ENCODE peak calls at places on chromosomes 1 and 21, in eight cellular contexts. Y is spleen, F is psoas muscle, M is endothelial cell, O is cardiac muscle cell, S is fibroblast of mammary gland, H is HFF-Myc, Q is WTC11. W is an unnamed sample.

GRCh38 chr1:28296401-28297220 is 32.2 kb upstream of the MED18 start:
- DNase-seq in Y (no peak), F (no peak), M (peak), O (peak), S (peak), H (peak), Q (peak), W (peak)

GRCh38 chr1:220485131-220485530 is 42.8 kb upstream of the MARK1 start:
- DNase-seq in Y (no peak), F (no peak), M (no peak), O (no peak), S (no peak), H (no peak), Q (no peak), W (no peak)

GRCh38 chr1:23980725-23981063 is 567 bp upstream of the SRSF10 start:
- DNase-seq in Y (peak), F (no peak), M (peak), O (no peak), S (peak), H (peak), Q (no peak), W (peak)

GRCh38 chr1:244599937-244600350 is 53.0 kb upstream of the DESI2 start:
- DNase-seq in Y (no peak), F (no peak), M (no peak), O (no peak), S (peak), H (peak), Q (no peak), W (peak)

GRCh38 chr1:9626201-9626608 is 25.3 kb upstream of the PIK3CD start:
- DNase-seq in Y (peak), F (no peak), M (no peak), O (no peak), S (no peak), H (no peak), Q (no peak), W (peak)

GRCh38 chr1:109502368-109502851 is 7.1 kb downstream of the AMIGO1 start:
- DNase-seq in Y (no peak), F (no peak), M (no peak), O (no peak), S (no peak), H (no peak), Q (no peak), W (no peak)

GRCh38 chr1:218674280-218674773 is 329.2 kb downstream of the TGFB2 start:
- DNase-seq in Y (no peak), F (no peak), M (peak), O (peak), S (peak), H (no peak), Q (peak), W (no peak)

GRCh38 chr1:177413982-177414654 is 243.4 kb downstream of the BRINP2 start:
- DNase-seq in Y (no peak), F (no peak), M (no peak), O (no peak), S (no peak), H (no peak), Q (no peak), W (no peak)

GRCh38 chr1:78359666-78360065 is 131.1 kb upstream of the PTGFR start:
- DNase-seq in Y (no peak), F (no peak), M (no peak), O (no peak), S (no peak), H (no peak), Q (no peak), W (no peak)

GRCh38 chr1:235881930-235882700 is 15.4 kb upstream of the LYST start:
- DNase-seq in Y (no peak), F (no peak), M (no peak), O (no peak), S (no peak), H (no peak), Q (no peak), W (no peak)

GRCh38 chr1:45512641-45513054 is 9.0 kb downstream of the PRDX1 start:
- DNase-seq in Y (no peak), F (peak), M (peak), O (peak), S (peak), H (peak), Q (peak), W (peak)

GRCh38 chr1:173628888-173629287 is 6.2 kb upstream of the TEX50 start:
- DNase-seq in Y (no peak), F (no peak), M (no peak), O (no peak), S (peak), H (no peak), Q (no peak), W (no peak)
- TF ChIP-seq CTCF in Y (no peak), F (no peak), M (no peak), O (peak), S (no peak), H (no peak), Q (no peak), W (no peak)

DNA sequence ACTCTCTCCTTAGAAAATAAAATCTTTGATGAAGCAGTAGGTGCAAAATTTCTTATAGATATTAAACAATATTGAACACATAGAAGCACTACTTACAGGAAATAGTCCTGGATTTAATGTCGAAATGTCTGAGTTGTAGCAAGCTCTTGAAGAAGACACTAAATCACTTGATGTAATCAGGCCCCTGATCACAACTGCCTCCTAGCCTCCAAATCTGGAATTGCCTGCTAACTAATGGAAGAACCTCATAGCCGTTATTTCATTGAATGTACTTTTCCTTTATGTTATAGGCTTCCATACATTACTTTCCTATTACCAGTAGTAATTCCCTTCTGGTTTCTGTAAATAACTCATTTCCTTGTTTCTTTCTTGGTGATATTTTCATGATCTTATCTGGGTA is 675.7 kb upstream of the CHRM3 start:
- DNase-seq in Y (no peak), F (no peak), M (no peak), O (no peak), S (peak), H (no peak), Q (peak), W (no peak)
- TF ChIP-seq CTCF in Y (no peak), F (no peak), M (no peak), O (no peak), S (peak), H (no peak), Q (no peak), W (no peak)

DNA sequence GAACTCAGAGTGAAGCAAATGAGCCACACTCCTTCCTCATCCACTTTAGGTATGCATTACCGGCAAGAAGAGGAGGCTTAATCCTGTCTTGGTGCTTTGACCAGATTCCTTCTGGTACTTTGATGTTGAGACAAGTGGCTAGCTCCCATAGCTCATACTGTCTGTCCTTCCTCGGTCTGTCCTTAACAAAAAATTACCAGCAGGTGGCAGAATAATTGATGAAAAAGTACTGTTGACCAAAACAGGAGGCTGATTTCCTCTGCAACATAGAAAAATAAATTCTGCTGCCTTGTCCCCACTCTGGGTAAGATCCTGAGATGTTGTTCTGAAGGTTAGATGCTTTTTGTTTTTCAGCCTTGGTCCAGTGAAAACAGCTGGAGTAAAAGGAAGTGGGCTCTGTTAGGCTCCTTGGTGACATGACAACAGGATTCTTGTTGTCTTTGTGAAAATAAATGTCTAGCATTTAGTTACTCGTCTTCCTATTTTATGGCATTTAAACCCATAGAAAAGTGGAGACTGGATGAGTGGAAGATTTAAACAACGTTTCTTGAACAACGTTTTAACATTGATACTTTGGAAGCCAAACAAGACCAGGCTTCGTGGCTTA is 11.2 kb upstream of the HJV start:
- DNase-seq in Y (no peak), F (no peak), M (no peak), O (peak), S (peak), H (no peak), Q (no peak), W (peak)
- TF ChIP-seq CTCF in Y (peak), F (peak), M (peak), O (peak), S (peak), H (peak), Q (no peak), W (peak)

DNA sequence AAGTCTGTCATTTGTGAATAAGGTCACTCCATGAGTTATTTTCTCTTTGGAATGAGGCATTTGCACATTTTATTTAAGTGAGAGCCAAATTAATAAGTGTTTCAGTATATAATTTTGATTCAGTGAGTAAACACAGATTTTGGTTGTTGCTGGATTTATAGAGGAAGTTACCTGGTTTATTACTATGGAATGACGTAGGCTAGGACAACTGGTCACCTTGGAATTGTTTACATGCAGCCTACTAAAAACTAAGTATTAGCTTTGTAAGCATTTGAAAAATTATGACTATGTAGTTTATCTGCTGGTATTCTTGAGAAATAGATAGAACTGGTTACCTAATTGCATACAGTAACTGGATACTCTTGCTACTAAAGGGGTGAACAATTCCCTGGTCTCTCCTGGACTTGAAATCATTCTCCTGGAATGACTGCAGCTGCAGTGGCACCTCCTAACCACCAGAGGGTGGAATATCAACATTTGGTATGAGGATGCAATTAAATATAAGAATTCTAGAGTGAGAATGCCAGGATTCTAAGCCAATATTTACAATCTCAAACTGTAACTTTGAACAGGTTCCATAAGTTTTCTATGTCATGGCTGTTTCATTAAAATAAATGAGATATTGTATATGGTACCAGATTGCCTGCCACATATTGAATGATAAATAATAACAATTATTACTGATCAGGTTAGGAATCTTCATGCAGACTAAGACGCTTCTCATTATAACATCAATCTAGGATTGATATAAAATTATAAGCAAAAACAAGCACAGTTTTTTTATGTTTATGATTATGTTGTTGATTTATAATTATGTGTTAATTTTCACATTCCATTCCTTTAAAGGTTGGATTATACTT is 3.5 kb upstream of the KRTAP27-1 start:
- DNase-seq in Y (no peak), F (no peak), M (peak), O (peak), S (peak), H (no peak), Q (peak), W (peak)
- TF ChIP-seq CTCF in Y (peak), F (peak), M (peak), O (peak), S (peak), H (peak), Q (peak), W (peak)

GRCh38 chr1:150972417-150972940 is 2.2 kb downstream of the CERS2 start:
- DNase-seq in Y (peak), F (no peak), M (no peak), O (no peak), S (no peak), H (no peak), Q (no peak), W (no peak)
- TF ChIP-seq CTCF in Y (no peak), F (no peak), M (no peak), O (no peak), S (no peak), H (no peak), Q (no peak), W (no peak)

GRCh38 chr21:26351661-26352060 is 181.1 kb upstream of the APP start:
- DNase-seq in Y (no peak), F (no peak), M (no peak), O (no peak), S (no peak), H (no peak), Q (no peak), W (no peak)
- TF ChIP-seq CTCF in Y (no peak), F (no peak), M (no peak), O (no peak), S (no peak), H (no peak), Q (no peak), W (no peak)

GRCh38 chr1:59901770-59902388 is 24.7 kb downstream of the CYP2J2 start:
- DNase-seq in Y (no peak), F (no peak), M (no peak), O (no peak), S (peak), H (no peak), Q (no peak), W (no peak)
- TF ChIP-seq CTCF in Y (no peak), F (no peak), M (no peak), O (no peak), S (no peak), H (no peak), Q (no peak), W (no peak)

W was measured in GM13976.